ENCODE peak calls at places on chromosome 9, in ten cellular contexts. C, K, A, Z, O, Q, G, T, V and P are unnamed samples.

GRCh38 chr9:76181020-76181641 is 213.1 kb downstream of the RFK start:
- DNase-seq in K (peak), T (peak), C (no peak), A (peak), G (no peak), V (peak), O (no peak), Z (peak), Q (no peak), P (peak)

GRCh38 chr9:114553202-114553601 is 34.4 kb upstream of the ATP6V1G1 start:
- DNase-seq in A (no peak), K (no peak), G (no peak), V (no peak), Z (no peak), T (no peak), Q (no peak), C (no peak), O (no peak), P (no peak)

GRCh38 chr9:100472725-100473261 is at the start of gene TMEFF1:
- DNase-seq in Q (peak), C (peak), A (peak), Z (no peak), V (peak), G (peak), K (no peak), T (peak), O (no peak), P (no peak)

GRCh38 chr9:13898957-13899356 is 415.0 kb downstream of the NFIB start:
- DNase-seq in C (no peak), Q (no peak), A (no peak), K (no peak), T (no peak), O (no peak), Z (peak), V (no peak), G (no peak), P (no peak)

GRCh38 chr9:114282926-114283325 is 40.0 kb upstream of the ORM1 start:
- DNase-seq in O (peak), Z (peak), Q (peak), T (peak), V (peak), C (no peak), G (no peak), K (peak), A (no peak), P (peak)

GRCh38 chr9:131276107-131276888 is at the start of gene FAM78A:
- DNase-seq in O (no peak), A (peak), Z (no peak), G (peak), V (peak), C (peak), K (no peak), Q (peak), T (no peak), P (no peak)

GRCh38 chr9:70438341-70438924 is 24.0 kb upstream of the KLF9 start:
- DNase-seq in A (no peak), C (peak), T (peak), Z (peak), Q (no peak), G (no peak), K (no peak), V (peak), O (peak), P (peak)

GRCh38 chr9:5976668-5977397 is 38.6 kb downstream of the RANBP6 start:
- DNase-seq in Z (peak), K (no peak), Q (no peak), O (no peak), T (no peak), C (no peak), V (no peak), G (no peak), A (peak), P (no peak)

GRCh38 chr9:2718001-2718697 is 839 bp downstream of the KCNV2 start:
- DNase-seq in K (no peak), G (peak), Q (no peak), Z (no peak), C (no peak), O (no peak), V (no peak), T (no peak), A (no peak), P (no peak)

GRCh38 chr9:126341461-126341860 is 14.8 kb downstream of the MVB12B start:
- DNase-seq in T (no peak), A (no peak), K (no peak), Q (no peak), G (no peak), O (no peak), Z (no peak), C (no peak), V (no peak), P (no peak)

GRCh38 chr9:97293207-97293721 is 14.2 kb upstream of the CCDC180 start:
- DNase-seq in C (no peak), A (no peak), Q (no peak), V (peak), T (no peak), K (no peak), G (no peak), O (no peak), Z (peak), P (peak)

GRCh38 chr9:14136047-14136446 is 177.9 kb downstream of the NFIB start:
- DNase-seq in C (no peak), T (no peak), K (no peak), G (no peak), V (no peak), A (no peak), Z (no peak), Q (no peak), O (no peak), P (no peak)

GRCh38 chr9:21993893-21994525 is at the start of gene CDKN2A:
- DNase-seq in K (no peak), V (peak), G (peak), O (no peak), T (no peak), A (peak), C (peak), Z (no peak), Q (peak), P (no peak)

GRCh38 chr9:117777823-117778222 is 73.6 kb downstream of the TLR4 start:
- DNase-seq in G (no peak), A (peak), Z (no peak), K (no peak), Q (no peak), C (no peak), V (no peak), O (no peak), T (no peak), P (no peak)

GRCh38 chr9:101455656-101456235 is 20.2 kb upstream of the ALDOB start:
- DNase-seq in T (no peak), O (no peak), K (no peak), C (no peak), Z (peak), G (no peak), V (peak), A (no peak), Q (no peak), P (peak)

GRCh38 chr9:108746864-108747263 is 108.9 kb downstream of the ACTL7B start:
- DNase-seq in Z (peak), C (no peak), O (no peak), V (peak), G (no peak), K (peak), T (no peak), Q (no peak), A (no peak), P (no peak)

GRCh38 chr9:73039916-73040263 is 87.0 kb upstream of the ALDH1A1 start:
- DNase-seq in K (no peak), G (no peak), A (no peak), C (no peak), Z (no peak), T (no peak), V (no peak), O (no peak), Q (no peak), P (no peak)

GRCh38 chr9:81456431-81456970 is 232.8 kb downstream of the TLE1 start:
- DNase-seq in A (no peak), G (no peak), Z (peak), V (peak), T (no peak), K (no peak), C (no peak), O (no peak), Q (no peak), P (no peak)

GRCh38 chr9:15264918-15265317 is 42.1 kb downstream of the TTC39B start:
- DNase-seq in K (no peak), C (no peak), O (no peak), T (no peak), A (no peak), Z (no peak), V (no peak), Q (no peak), G (no peak), P (no peak)

GRCh38 chr9:133733421-133734250 is 4.5 kb downstream of the SARDH start:
- DNase-seq in V (no peak), Z (no peak), C (no peak), T (no peak), K (no peak), O (no peak), G (peak), A (no peak), Q (no peak), P (no peak)

GRCh38 chr9:87677776-87678587 is 47.9 kb upstream of the CTSL start:
- DNase-seq in T (no peak), V (no peak), Q (no peak), G (no peak), Z (no peak), A (no peak), K (no peak), O (no peak), C (no peak), P (no peak)

GRCh38 chr9:137380606-137381005 is 42.4 kb downstream of the EXD3 start:
- DNase-seq in T (no peak), Q (no peak), Z (no peak), G (no peak), C (no peak), K (no peak), O (peak), A (no peak), V (no peak), P (no peak)

GRCh38 chr9:34568783-34569182 is 20.7 kb downstream of the CNTFR start:
- DNase-seq in Q (no peak), O (no peak), G (no peak), A (no peak), Z (no peak), C (peak), V (no peak), T (no peak), K (no peak), P (no peak)

GRCh38 chr9:17528859-17529258 is 50.0 kb upstream of the SH3GL2 start:
- DNase-seq in A (no peak), Q (no peak), C (no peak), K (no peak), G (no peak), V (peak), T (peak), O (no peak), Z (peak), P (no peak)

GRCh38 chr9:82680179-82680935 is 382.6 kb downstream of the RASEF start:
- DNase-seq in Q (no peak), T (no peak), G (no peak), Z (no peak), C (no peak), A (no peak), O (no peak), V (no peak), K (no peak), P (no peak)

GRCh38 chr9:4026925-4027324 is 272.9 kb downstream of the GLIS3 start:
- DNase-seq in Z (no peak), K (no peak), V (no peak), O (no peak), T (no peak), G (no peak), Q (no peak), A (no peak), C (no peak), P (no peak)

GRCh38 chr9:79917417-79917816 is 345.7 kb downstream of the TLE4 start:
- DNase-seq in Z (no peak), A (no peak), V (peak), O (no peak), T (no peak), C (no peak), Q (no peak), K (no peak), G (no peak), P (peak)

GRCh38 chr9:34493972-34494535 is 28.7 kb downstream of the ENHO start:
- DNase-seq in C (no peak), A (peak), O (no peak), T (peak), Q (no peak), G (no peak), Z (peak), V (peak), K (no peak), P (peak)

GRCh38 chr9:92438900-92439526 is 14.7 kb upstream of the OMD start:
- DNase-seq in C (no peak), Z (peak), T (peak), V (peak), A (no peak), G (no peak), Q (no peak), O (no peak), K (no peak), P (no peak)

GRCh38 chr9:136093331-136093986 is 1.6 kb downstream of the NACC2 start:
- DNase-seq in Q (no peak), T (peak), V (peak), A (no peak), C (peak), O (no peak), K (no peak), Z (no peak), G (peak), P (no peak)
- H3K4me3 ChIP-seq in Q (peak), T (peak), V (peak), A (no peak), C (peak), O (peak), K (peak), Z (peak), G (peak), P (peak)

DNA sequence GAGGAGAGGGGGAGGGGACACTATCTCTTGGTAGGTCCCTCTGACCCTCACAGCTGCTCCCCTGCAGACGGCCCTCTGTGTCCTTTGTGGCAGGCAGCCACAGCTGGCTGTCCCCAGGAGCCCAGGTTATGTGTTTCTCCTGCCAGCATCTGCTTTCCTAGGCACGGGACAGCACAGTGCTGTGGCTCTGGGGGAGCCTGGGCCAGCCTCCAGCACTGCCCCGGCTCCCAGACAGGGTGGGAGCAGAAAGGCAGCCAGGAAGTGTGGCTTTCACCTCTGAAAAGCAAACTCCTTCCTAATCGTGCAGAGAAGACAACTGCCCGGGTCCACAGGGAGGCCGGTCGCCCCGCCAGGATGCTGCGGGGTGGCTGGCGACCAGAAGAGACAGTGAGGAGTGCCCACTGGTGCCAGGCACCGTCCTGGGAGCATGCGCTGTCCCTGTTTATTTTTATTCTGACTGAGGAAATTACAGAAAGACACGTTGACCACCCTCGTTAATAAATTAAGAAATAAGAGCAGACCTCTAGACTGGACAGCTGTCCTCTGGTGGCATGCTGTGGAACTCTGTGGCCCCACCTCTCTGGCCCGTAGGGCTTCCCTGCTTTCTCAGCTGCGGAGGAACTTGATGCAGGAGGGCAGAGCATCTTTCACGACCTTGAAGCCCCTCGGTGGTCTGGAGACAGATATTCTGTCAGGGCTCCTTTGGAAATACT is 240.3 kb downstream of the FANCC start:
- DNase-seq in O (peak), A (no peak), T (no peak), Q (peak), V (no peak), C (no peak), K (no peak), G (no peak), Z (no peak), P (no peak)
- H3K4me3 ChIP-seq in O (no peak), A (no peak), T (no peak), Q (no peak), V (no peak), C (peak), K (no peak), G (no peak), Z (no peak), P (no peak)

DNA sequence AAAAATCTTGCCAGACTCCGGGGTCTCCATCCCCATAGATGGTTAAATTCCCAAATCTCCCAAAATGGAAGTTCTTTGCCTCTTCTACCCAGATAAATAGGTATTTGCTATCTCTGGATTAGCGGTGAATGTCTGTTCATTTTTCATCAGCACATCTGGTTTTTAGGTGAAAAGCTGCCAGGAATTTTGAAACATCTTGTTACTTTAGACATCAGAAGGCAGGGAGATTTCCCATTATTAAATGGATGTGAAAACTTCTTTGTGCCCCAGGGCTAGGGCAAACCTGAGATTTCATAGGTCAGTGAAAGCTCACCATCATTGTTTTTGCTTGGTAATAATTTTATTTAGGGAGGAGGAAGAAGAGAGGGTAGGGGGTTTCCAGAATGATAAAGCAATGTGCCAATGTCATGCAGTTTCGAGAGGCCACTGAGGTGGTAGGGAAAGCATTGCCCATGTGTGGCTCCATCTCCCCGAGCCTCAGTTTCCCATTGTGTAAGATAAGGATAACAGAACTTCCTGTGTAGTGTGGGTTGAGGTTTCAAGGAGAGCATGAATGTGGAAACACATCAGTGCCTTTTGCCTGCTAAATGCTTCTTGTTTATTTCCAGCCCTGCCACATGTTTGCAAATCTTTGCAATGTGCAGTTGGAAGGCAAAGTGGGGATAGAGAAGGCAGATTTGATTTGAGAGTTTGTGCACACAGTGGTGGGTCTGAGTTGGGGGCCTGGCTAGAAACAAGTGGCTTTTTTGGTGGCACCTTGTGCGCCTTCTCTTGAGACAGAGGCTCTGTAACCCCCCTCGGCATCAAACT is 147.2 kb upstream of the KLF4 start:
- DNase-seq in K (no peak), T (no peak), Q (no peak), A (no peak), V (peak), O (no peak), Z (peak), C (no peak), G (no peak), P (no peak)
- H3K4me3 ChIP-seq in K (peak), T (no peak), Q (peak), A (no peak), V (peak), O (peak), Z (no peak), C (peak), G (no peak), P (peak)

GRCh38 chr9:37485389-37486255 is at the start of gene POLR1E:
- DNase-seq in K (peak), A (peak), O (peak), V (peak), G (peak), Q (peak), T (peak), C (peak), Z (peak), P (peak)
- H3K4me3 ChIP-seq in K (peak), A (peak), O (peak), V (peak), G (peak), Q (peak), T (peak), C (peak), Z (peak), P (peak)

GRCh38 chr9:129726322-129727160 is 26.3 kb downstream of the PTGES start:
- DNase-seq in C (peak), O (peak), K (peak), G (peak), Z (peak), A (peak), Q (peak), V (peak), T (peak), P (no peak)
- H3K4me3 ChIP-seq in C (no peak), O (peak), K (no peak), G (no peak), Z (no peak), A (no peak), Q (no peak), V (peak), T (no peak), P (no peak)

DNA sequence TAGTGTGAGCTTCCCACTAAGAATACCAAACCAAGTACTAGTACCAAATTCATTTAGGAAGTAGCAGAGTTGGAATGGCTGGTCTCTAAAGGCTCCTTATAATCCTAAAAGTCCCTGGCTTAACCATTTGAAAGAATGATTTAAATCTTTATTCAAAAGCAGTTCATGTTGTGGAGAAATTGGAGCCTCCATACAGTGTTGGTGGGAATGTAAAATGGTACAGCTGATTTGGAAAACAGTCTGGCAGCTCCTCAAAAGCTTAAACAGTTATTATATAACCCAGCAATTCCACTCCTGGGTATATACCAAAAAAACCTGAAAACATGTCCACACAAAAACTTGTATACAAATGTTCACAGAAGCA is 2.9 kb downstream of the PLIN2 start:
- DNase-seq in V (no peak), Q (no peak), Z (no peak), A (no peak), O (no peak), K (no peak), G (no peak), C (no peak), T (no peak), P (no peak)
- H3K4me3 ChIP-seq in V (peak), Q (peak), Z (peak), A (no peak), O (peak), K (no peak), G (peak), C (peak), T (no peak), P (no peak)

GRCh38 chr9:68947842-68948569 is 65.9 kb downstream of the PRKACG start:
- DNase-seq in A (no peak), C (no peak), V (no peak), K (no peak), Z (no peak), O (no peak), T (no peak), Q (no peak), G (no peak), P (no peak)

GRCh38 chr9:68941780-68942459 is 72.0 kb downstream of the PRKACG start:
- DNase-seq in C (no peak), Q (no peak), K (no peak), T (no peak), V (no peak), A (no peak), G (no peak), Z (no peak), O (no peak), P (no peak)

GRCh38 chr9:68940620-68941019 is 73.3 kb downstream of the PRKACG start:
- DNase-seq in A (no peak), Z (no peak), Q (no peak), C (no peak), O (no peak), V (no peak), T (no peak), G (no peak), K (no peak), P (no peak)

GRCh38 chr9:68947015-68947414 is 66.9 kb downstream of the PRKACG start:
- DNase-seq in Z (no peak), V (no peak), G (no peak), A (no peak), O (no peak), Q (no peak), C (no peak), K (no peak), T (no peak), P (no peak)

DNA sequence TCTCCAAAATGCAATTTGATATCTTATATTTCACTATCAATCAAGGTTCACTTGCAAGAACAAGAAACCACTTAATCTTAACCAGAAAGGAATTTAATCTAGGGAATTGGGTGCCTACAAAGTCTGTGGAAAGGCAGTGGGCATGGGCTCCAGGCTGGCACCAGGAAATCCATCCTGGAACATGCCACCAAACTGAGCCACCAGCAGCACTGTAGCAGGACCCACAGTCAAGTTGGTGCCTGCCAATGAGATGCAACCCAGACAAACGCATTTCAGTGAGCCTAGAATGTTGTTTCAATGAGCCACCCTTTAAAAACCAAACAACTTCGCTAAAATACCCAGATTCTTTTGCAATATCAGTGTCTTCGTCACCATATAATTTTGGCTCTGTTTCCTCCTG is 71.1 kb downstream of the PRKACG start:
- DNase-seq in V (no peak), A (no peak), Z (no peak), G (no peak), O (no peak), K (no peak), C (no peak), T (no peak), Q (no peak), P (no peak)
- H3K4me3 ChIP-seq in V (no peak), A (no peak), Z (no peak), G (no peak), O (no peak), K (no peak), C (no peak), T (no peak), Q (no peak), P (no peak)